ENCODE peak calls at places on chromosomes 7 and 10, in five cellular contexts. F is HCT116, L is heart left ventricle, G is gastrocnemius medialis, E is right lobe of liver. A is an unnamed sample. For H3K4me1, the result is how much of the 10 kb centered on the place peaks cover.

GRCh38 chr7:151891753-151892152 is 14.8 kb upstream of the PRKAG2 start:
- DNase-seq in L (no peak), E (no peak), F (no peak), G (no peak), A (no peak)

GRCh38 chr10:68027429-68027828 is 47.7 kb downstream of the HERC4 start:
- DNase-seq in L (no peak), F (no peak), G (no peak), E (no peak), A (no peak)

GRCh38 chr7:22393825-22394458 is 37.0 kb upstream of the RAPGEF5 start:
- DNase-seq in L (no peak), G (no peak), E (no peak), F (no peak), A (no peak)

GRCh38 chr7:88637795-88638194 is 121.7 kb upstream of the ZNF804B start:
- DNase-seq in G (no peak), F (no peak), E (no peak), L (no peak), A (no peak)

GRCh38 chr7:27946351-27946750 is 206.4 kb downstream of the TAX1BP1 start:
- DNase-seq in E (no peak), G (no peak), L (no peak), F (no peak), A (no peak)

GRCh38 chr7:129493555-129493954 is 8.8 kb upstream of the SMKR1 start:
- DNase-seq in F (no peak), G (no peak), L (no peak), E (no peak), A (no peak)

GRCh38 chr10:70874061-70874460 is 14.3 kb downstream of the PCBD1 start:
- DNase-seq in L (no peak), E (no peak), G (no peak), F (no peak), A (no peak)

GRCh38 chr10:75211007-75211735 is 575 bp downstream of the VDAC2 start:
- DNase-seq in L (no peak), G (peak), F (no peak), E (no peak), A (no peak)

GRCh38 chr7:107700570-107700969 is 39.9 kb downstream of the SLC26A4 start:
- DNase-seq in F (no peak), E (no peak), L (no peak), G (no peak), A (no peak)

GRCh38 chr10:72639441-72639873 is 13.6 kb upstream of the MICU1 start:
- DNase-seq in F (no peak), L (no peak), E (no peak), G (no peak), A (no peak)

GRCh38 chr10:119149723-119150122 is 15.8 kb downstream of the SFXN4 start:
- DNase-seq in G (peak), E (no peak), F (no peak), L (no peak), A (no peak)

GRCh38 chr10:96833220-96834001 is 1.3 kb downstream of the LCOR start:
- DNase-seq in F (no peak), E (no peak), L (peak), G (peak), A (peak)

GRCh38 chr10:89346264-89346971 is 18.6 kb downstream of the IFIT3 start:
- DNase-seq in F (no peak), E (no peak), L (no peak), G (no peak), A (no peak)
- H3K4me1 ChIP-seq in F (under half), E (under half), L (half or more), G (under half), A (under half)

GRCh38 chr10:92573798-92574544 is at the start of gene IDE:
- DNase-seq in G (peak), L (peak), E (peak), F (peak), A (peak)
- TF ChIP-seq CTCF in G (peak), L (peak), E (peak), F (peak), A (peak)

GRCh38 chr10:128885573-128886555 is 581.2 kb upstream of the MGMT start:
- DNase-seq in G (no peak), F (no peak), E (no peak), L (no peak), A (no peak)
- TF ChIP-seq POLR2A in G (no peak), F (no peak), E (no peak), L (no peak), A (no peak)

DNA sequence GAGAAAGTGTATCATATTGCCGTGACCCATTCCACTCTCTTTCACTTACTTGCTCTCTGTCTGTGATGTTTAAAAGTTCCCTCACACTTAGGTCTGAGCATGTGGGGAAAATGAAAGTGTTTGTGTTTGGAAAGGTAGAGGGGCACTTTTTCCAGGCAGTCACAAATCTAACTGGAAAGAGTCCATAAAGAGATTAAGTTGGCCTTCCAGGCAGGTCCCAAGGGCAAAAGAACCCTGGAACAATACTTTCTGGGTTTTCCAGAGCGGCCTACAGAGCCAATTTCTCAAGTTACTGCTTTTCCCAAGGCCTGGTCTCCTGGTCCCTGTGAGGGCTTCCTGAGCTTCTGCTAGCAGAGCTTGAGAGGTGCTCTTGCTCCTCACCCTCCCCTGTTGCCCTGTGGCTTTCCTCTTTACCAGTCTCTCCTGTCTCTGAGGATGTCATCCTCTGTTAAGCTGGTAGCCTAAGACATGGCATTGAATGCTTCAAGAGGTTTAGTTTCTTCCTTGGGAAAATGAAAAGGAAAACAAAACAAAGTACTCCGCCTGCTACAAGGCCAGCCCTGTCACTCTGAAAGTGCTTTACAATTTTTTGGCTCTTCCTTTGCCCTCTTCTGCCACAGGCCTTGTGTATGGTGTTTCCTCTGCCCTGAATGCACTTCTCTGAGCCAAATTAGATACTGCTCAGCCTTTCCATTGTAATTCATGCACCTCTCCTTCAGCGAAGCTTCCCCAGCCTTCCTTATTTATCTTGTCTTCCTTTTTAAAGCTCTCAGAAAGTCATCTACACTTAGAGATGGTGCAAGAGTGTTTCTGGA is 20.1 kb downstream of the TES start:
- DNase-seq in F (no peak), E (no peak), G (no peak), L (no peak), A (no peak)
- H3K4me1 ChIP-seq in F (under half), E (under half), G (under half), L (half or more), A (under half)

A was measured in Peyer's patch.